ENCODE peak calls at places on chromosomes 11 and 22, in seven cellular contexts. W, D, E, I, A, N and K are unnamed samples.
A peak's percentile ranks its signal among the peaks of the same experiment; 100 is the strongest.

GRCh38 chr11:45859661-45860140 is 12.4 kb downstream of the CRY2 start:
- DNase-seq in W (peak; percentile 93), D (peak; percentile 94), E (peak; percentile 98), I (no peak), A (peak; percentile 99), N (peak; percentile 98), K (peak; percentile 95)

GRCh38 chr11:86681039-86681745 is 8.8 kb upstream of the ME3 start:
- DNase-seq in W (no peak), D (no peak), E (no peak), I (no peak), A (no peak), N (no peak), K (no peak)

GRCh38 chr11:12122083-12122482 is 11.7 kb downstream of the MICAL2 start:
- DNase-seq in W (no peak), D (no peak), E (no peak), I (peak; percentile 43), A (no peak), N (no peak), K (no peak)

GRCh38 chr11:60852060-60852638 is 3.6 kb downstream of the PTGDR2 start:
- DNase-seq in W (no peak), D (no peak), E (no peak), I (no peak), A (no peak), N (no peak), K (no peak)

GRCh38 chr11:61892085-61892370 is 683 bp upstream of the FADS3 start:
- DNase-seq in W (no peak), D (no peak), E (no peak), I (no peak), A (no peak), N (no peak), K (no peak)

GRCh38 chr11:76677010-76677771 is 6.6 kb upstream of the LRRC32 start:
- DNase-seq in W (no peak), D (no peak), E (no peak), I (no peak), A (no peak), N (no peak), K (no peak)

GRCh38 chr22:22394589-22394988 is 114.0 kb downstream of the ZNF280B start:
- DNase-seq in W (no peak), D (no peak), E (no peak), I (no peak), A (no peak), N (no peak), K (no peak)

GRCh38 chr11:9838229-9838628 is 174.4 kb downstream of the SWAP70 start:
- DNase-seq in W (no peak), D (no peak), E (no peak), I (peak; percentile 35), A (no peak), N (no peak), K (no peak)

GRCh38 chr22:30453731-30454510 is 17.9 kb downstream of the SEC14L3 start:
- DNase-seq in W (no peak), D (no peak), E (no peak), I (no peak), A (no peak), N (no peak), K (no peak)

GRCh38 chr11:99766816-99767215 is 746.1 kb downstream of the CNTN5 start:
- DNase-seq in W (no peak), D (no peak), E (no peak), I (no peak), A (no peak), N (no peak), K (no peak)

GRCh38 chr11:19686234-19686633 is 26.4 kb upstream of the NAV2 start:
- DNase-seq in W (no peak), D (no peak), E (no peak), I (no peak), A (no peak), N (no peak), K (no peak)

GRCh38 chr11:19680824-19681368 is 31.7 kb upstream of the NAV2 start:
- DNase-seq in W (no peak), D (no peak), E (no peak), I (peak; percentile 20), A (no peak), N (no peak), K (no peak)

GRCh38 chr11:19679952-19680823 is 32.4 kb upstream of the NAV2 start:
- DNase-seq in W (peak; percentile 74), D (peak; percentile 86), E (peak; percentile 98), I (peak; percentile 97), A (peak; percentile 94), N (peak; percentile 96), K (peak; percentile 96)

GRCh38 chr11:19683862-19684491 is 28.7 kb upstream of the NAV2 start:
- DNase-seq in W (no peak), D (no peak), E (no peak), I (no peak), A (no peak), N (no peak), K (no peak)

DNA sequence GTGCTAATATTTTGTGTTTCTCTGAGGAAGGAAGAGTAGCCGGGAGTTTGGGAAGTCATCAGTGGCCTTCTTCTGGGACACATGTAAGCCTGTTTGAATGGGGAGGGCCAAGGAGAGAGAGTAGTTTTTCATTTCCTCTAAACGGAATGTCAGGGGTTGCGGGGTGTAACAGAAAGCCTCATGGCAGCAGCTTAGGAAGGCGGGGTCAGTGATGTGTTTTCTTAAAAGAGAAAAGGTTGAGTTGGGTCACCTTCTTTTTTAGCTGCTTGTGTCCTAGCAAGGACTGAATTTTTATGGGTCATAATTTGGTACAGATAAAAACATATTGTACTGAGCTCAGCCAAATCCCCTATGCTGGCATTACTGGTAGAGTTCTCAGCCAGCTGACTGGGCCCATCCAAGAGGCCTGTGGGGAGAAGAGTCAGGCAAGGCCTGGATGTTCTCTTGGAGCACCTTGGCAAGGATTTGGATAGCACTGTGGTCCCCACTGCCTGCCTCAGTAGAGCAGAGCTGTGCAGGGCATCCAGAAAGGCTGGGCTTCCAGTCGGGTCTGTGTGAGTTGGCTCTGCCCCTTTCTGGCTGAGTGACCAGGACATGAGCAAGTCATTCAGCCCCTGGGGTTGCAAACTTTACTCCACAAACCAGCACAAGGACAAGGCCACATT is 29.4 kb upstream of the NAV2 start:
- DNase-seq in W (peak; percentile 44), D (no peak), E (peak; percentile 92), I (no peak), A (no peak), N (peak; percentile 63), K (peak; percentile 85)
- H3K4me3 ChIP-seq in W (no peak overlapping the region), D (no peak overlapping the region), E (no peak overlapping the region), I (no peak overlapping the region), A (no peak overlapping the region), N (no peak overlapping the region), K (no peak overlapping the region)

DNA sequence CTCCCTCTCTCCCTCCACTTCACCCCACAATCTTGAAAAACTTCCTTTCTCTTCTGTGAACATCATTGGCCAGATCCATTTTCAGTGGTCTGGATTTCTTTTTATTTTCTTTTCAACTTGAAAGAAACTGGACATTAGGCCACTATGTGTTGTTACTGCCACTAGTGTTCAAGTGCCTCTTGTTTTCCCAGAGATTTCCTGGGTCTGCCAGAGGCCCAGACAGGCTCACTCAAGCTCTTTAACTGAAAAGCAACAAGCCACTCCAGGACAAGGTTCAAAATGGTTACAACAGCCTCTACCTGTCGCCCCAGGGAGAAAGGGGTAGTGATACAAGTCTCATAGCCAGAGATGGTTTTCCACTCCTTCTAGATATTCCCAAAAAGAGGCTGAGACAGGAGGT is 92.1 kb downstream of the CD44 start:
- DNase-seq in W (no peak), D (no peak), E (no peak), I (no peak), A (no peak), N (no peak), K (no peak)
- H3K27ac ChIP-seq in W (no peak overlapping the region), D (no peak overlapping the region), E (no peak overlapping the region), I (no peak overlapping the region), A (no peak overlapping the region), N (no peak overlapping the region), K (no peak overlapping the region)

DNA sequence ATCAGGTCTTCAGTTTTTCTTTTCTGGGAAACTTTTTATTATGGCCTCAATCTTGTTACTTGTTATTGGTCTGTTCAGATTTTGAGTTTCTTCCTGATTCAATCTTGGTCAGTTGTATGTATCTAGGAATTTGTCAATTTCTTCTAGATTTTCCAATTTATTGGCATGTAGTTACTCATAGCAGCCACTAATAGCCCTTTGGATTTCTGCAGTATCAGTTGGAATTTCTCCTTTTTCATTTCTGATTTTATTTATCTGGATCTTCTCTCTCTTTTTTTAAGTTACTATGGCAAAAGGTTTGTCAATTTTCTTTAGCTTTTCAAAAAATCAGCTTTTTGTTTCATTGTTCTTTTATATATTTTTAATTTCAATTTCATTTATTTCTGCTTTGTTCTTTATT is 419.6 kb upstream of the KIRREL3 start:
- DNase-seq in W (no peak), D (no peak), E (no peak), I (no peak), A (no peak), N (no peak), K (no peak)
- TF ChIP-seq CTCF in W (no peak), D (no peak), E (no peak), I (no peak), A (no peak), N (no peak), K (no peak)

GRCh38 chr22:33539202-33539901 is 380.9 kb downstream of the LARGE1 start:
- DNase-seq in W (no peak), D (no peak), E (no peak), I (no peak), A (no peak), N (no peak), K (no peak)
- H3K4me3 ChIP-seq in W (no peak overlapping the region), D (no peak overlapping the region), E (no peak overlapping the region), I (no peak overlapping the region), A (no peak overlapping the region), N (no peak overlapping the region), K (no peak overlapping the region)

GRCh38 chr22:26446808-26447515 is 17.9 kb downstream of the ASPHD2 start:
- DNase-seq in W (no peak), D (no peak), E (peak; percentile 28), I (no peak), A (no peak), N (no peak), K (no peak)
- H3K27ac ChIP-seq in W (no peak overlapping the region), D (no peak overlapping the region), E (no peak overlapping the region), I (no peak overlapping the region), A (no peak overlapping the region), N (no peak overlapping the region), K (no peak overlapping the region)

DNA sequence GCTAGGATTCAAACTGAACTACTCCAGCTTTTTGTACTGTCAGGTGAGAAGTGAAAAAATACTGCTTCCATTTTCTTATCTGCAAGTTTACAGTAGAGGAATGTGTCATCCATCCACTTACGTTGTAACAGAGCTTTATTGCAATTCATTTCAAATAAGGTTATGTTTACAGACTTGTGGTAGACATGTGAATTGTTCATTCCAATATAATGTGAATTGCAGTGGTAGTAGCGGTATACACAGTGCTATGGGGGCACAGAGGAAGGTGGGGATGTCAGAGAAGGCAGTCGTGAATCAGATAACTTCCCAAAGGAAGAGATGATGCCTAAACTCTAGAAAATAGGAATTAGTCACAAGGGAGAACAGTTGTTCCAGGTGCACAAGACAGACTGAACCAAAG is 42.5 kb downstream of the CEP57 start:
- DNase-seq in W (no peak), D (no peak), E (no peak), I (peak; percentile 84), A (peak; percentile 57), N (no peak), K (no peak)
- TF ChIP-seq CTCF in W (no peak), D (no peak), E (no peak), I (no peak), A (peak; percentile 29), N (no peak), K (no peak)